ENCODE peak calls at places on chromosome 16, in four cellular contexts. One of them, this sample, is unnamed.

GRCh38 chr16:29862884-29863668 is at the start of gene CDIPT:
- DNase-seq in heart right ventricle: peak
- DNase-seq in IMR-90: peak
- DNase-seq in brain microvascular endothelial cell: peak
- DNase-seq in this sample: peak

GRCh38 chr16:1009358-1010150 is 28.0 kb downstream of the SOX8 start:
- DNase-seq in heart right ventricle: no peak
- DNase-seq in brain microvascular endothelial cell: no peak
- DNase-seq in IMR-90: no peak
- DNase-seq in this sample: no peak

GRCh38 chr16:81424761-81425160 is 19.8 kb upstream of the CMIP start:
- DNase-seq in IMR-90: peak
- DNase-seq in brain microvascular endothelial cell: no peak
- DNase-seq in heart right ventricle: no peak
- DNase-seq in this sample: no peak

GRCh38 chr16:27235938-27236245 is 32.6 kb downstream of the KDM8 start:
- DNase-seq in heart right ventricle: no peak
- DNase-seq in IMR-90: no peak
- DNase-seq in brain microvascular endothelial cell: no peak
- DNase-seq in this sample: no peak

GRCh38 chr16:31117384-31118222 is at the start of gene KAT8:
- DNase-seq in brain microvascular endothelial cell: peak
- DNase-seq in heart right ventricle: peak
- DNase-seq in IMR-90: peak
- DNase-seq in this sample: peak

GRCh38 chr16:68093816-68094613 is 8.8 kb downstream of the NFATC3 start:
- DNase-seq in IMR-90: peak
- DNase-seq in brain microvascular endothelial cell: no peak
- DNase-seq in heart right ventricle: no peak
- DNase-seq in this sample: peak

GRCh38 chr16:23501291-23501690 is 9.0 kb downstream of the GGA2 start:
- DNase-seq in heart right ventricle: no peak
- DNase-seq in brain microvascular endothelial cell: no peak
- DNase-seq in IMR-90: no peak
- DNase-seq in this sample: no peak

GRCh38 chr16:166375-167116 is 768 bp downstream of the HBM start:
- DNase-seq in brain microvascular endothelial cell: no peak
- DNase-seq in heart right ventricle: no peak
- DNase-seq in IMR-90: no peak
- DNase-seq in this sample: no peak

GRCh38 chr16:4307215-4308037 is 8.4 kb upstream of the GLIS2 start:
- DNase-seq in brain microvascular endothelial cell: peak
- DNase-seq in IMR-90: peak
- DNase-seq in heart right ventricle: peak
- DNase-seq in this sample: peak

GRCh38 chr16:59849716-59850115 is 1115.6 kb upstream of the GOT2 start:
- DNase-seq in brain microvascular endothelial cell: no peak
- DNase-seq in IMR-90: no peak
- DNase-seq in heart right ventricle: no peak
- DNase-seq in this sample: no peak

GRCh38 chr16:1019934-1020305 is 38.4 kb downstream of the SOX8 start:
- DNase-seq in brain microvascular endothelial cell: no peak
- DNase-seq in IMR-90: no peak
- DNase-seq in heart right ventricle: no peak
- DNase-seq in this sample: peak

GRCh38 chr16:77637939-77638338 is 84.4 kb upstream of the NUDT7 start:
- DNase-seq in brain microvascular endothelial cell: no peak
- DNase-seq in heart right ventricle: no peak
- DNase-seq in IMR-90: no peak
- DNase-seq in this sample: no peak

GRCh38 chr16:86252596-86252995 is 257.7 kb upstream of the FOXF1 start:
- DNase-seq in heart right ventricle: no peak
- DNase-seq in IMR-90: peak
- DNase-seq in brain microvascular endothelial cell: no peak
- DNase-seq in this sample: peak

GRCh38 chr16:10519929-10520868 is 60.2 kb downstream of the EMP2 start:
- DNase-seq in heart right ventricle: no peak
- DNase-seq in brain microvascular endothelial cell: no peak
- DNase-seq in IMR-90: no peak
- DNase-seq in this sample: no peak

GRCh38 chr16:70764632-70765031 is 36.3 kb downstream of the VAC14 start:
- DNase-seq in IMR-90: no peak
- DNase-seq in brain microvascular endothelial cell: no peak
- DNase-seq in heart right ventricle: no peak
- DNase-seq in this sample: no peak

GRCh38 chr16:22861585-22861984 is 47.6 kb downstream of the HS3ST2 start:
- DNase-seq in IMR-90: no peak
- DNase-seq in heart right ventricle: no peak
- DNase-seq in brain microvascular endothelial cell: no peak
- DNase-seq in this sample: no peak

GRCh38 chr16:29710227-29711219 is 31.5 kb downstream of the QPRT start:
- DNase-seq in IMR-90: peak
- DNase-seq in heart right ventricle: peak
- DNase-seq in brain microvascular endothelial cell: peak
- DNase-seq in this sample: peak

GRCh38 chr16:56307534-56307873 is 116.2 kb downstream of the GNAO1 start:
- DNase-seq in IMR-90: no peak
- DNase-seq in heart right ventricle: no peak
- DNase-seq in brain microvascular endothelial cell: no peak
- DNase-seq in this sample: no peak

GRCh38 chr16:87212026-87212425 is 105.2 kb downstream of the C16orf95 start:
- DNase-seq in brain microvascular endothelial cell: peak
- DNase-seq in IMR-90: peak
- DNase-seq in heart right ventricle: no peak
- DNase-seq in this sample: peak

GRCh38 chr16:67936124-67936875 is at the start of gene PSMB10:
- DNase-seq in brain microvascular endothelial cell: peak
- DNase-seq in IMR-90: peak
- DNase-seq in heart right ventricle: peak
- DNase-seq in this sample: peak

GRCh38 chr16:29989111-29989858 is 6.1 kb downstream of the HIRIP3 start:
- DNase-seq in IMR-90: no peak
- DNase-seq in heart right ventricle: no peak
- DNase-seq in brain microvascular endothelial cell: no peak
- DNase-seq in this sample: no peak

GRCh38 chr16:81537721-81538561 is 93.3 kb downstream of the CMIP start:
- DNase-seq in heart right ventricle: no peak
- DNase-seq in brain microvascular endothelial cell: peak
- DNase-seq in IMR-90: no peak
- DNase-seq in this sample: no peak

GRCh38 chr16:85392756-85393673 is 220.1 kb upstream of the GSE1 start:
- DNase-seq in brain microvascular endothelial cell: no peak
- DNase-seq in heart right ventricle: no peak
- DNase-seq in IMR-90: no peak
- DNase-seq in this sample: no peak

GRCh38 chr16:68339214-68339613 is 28.4 kb downstream of the PRMT7 start:
- DNase-seq in brain microvascular endothelial cell: no peak
- DNase-seq in IMR-90: no peak
- DNase-seq in heart right ventricle: no peak
- DNase-seq in this sample: no peak

GRCh38 chr16:48629016-48629415 is 19.0 kb upstream of the N4BP1 start:
- DNase-seq in IMR-90: no peak
- DNase-seq in heart right ventricle: no peak
- DNase-seq in brain microvascular endothelial cell: no peak
- DNase-seq in this sample: no peak

GRCh38 chr16:28316056-28316455 is 23.7 kb downstream of the SBK1 start:
- DNase-seq in IMR-90: no peak
- DNase-seq in brain microvascular endothelial cell: no peak
- DNase-seq in heart right ventricle: no peak
- DNase-seq in this sample: no peak

GRCh38 chr16:68216240-68216639 is 19.7 kb downstream of the ESRP2 start:
- DNase-seq in brain microvascular endothelial cell: no peak
- DNase-seq in IMR-90: no peak
- DNase-seq in heart right ventricle: no peak
- DNase-seq in this sample: no peak

GRCh38 chr16:22915003-22915402 is 101.0 kb downstream of the HS3ST2 start:
- DNase-seq in brain microvascular endothelial cell: no peak
- DNase-seq in heart right ventricle: no peak
- DNase-seq in IMR-90: no peak
- DNase-seq in this sample: no peak

GRCh38 chr16:67563708-67564468 is 1.6 kb downstream of the CTCF start:
- DNase-seq in brain microvascular endothelial cell: peak
- DNase-seq in heart right ventricle: peak
- DNase-seq in IMR-90: peak
- DNase-seq in this sample: peak

GRCh38 chr16:47143677-47144558 is at the start of gene NETO2:
- DNase-seq in brain microvascular endothelial cell: peak
- DNase-seq in heart right ventricle: peak
- DNase-seq in IMR-90: peak
- DNase-seq in this sample: peak

GRCh38 chr16:28534542-28535373 is 4.0 kb downstream of the NUPR1 start:
- DNase-seq in heart right ventricle: no peak
- DNase-seq in IMR-90: no peak
- DNase-seq in brain microvascular endothelial cell: no peak
- DNase-seq in this sample: peak

GRCh38 chr16:8751481-8752311 is 45.7 kb downstream of the TMEM186 start:
- DNase-seq in heart right ventricle: no peak
- DNase-seq in brain microvascular endothelial cell: peak
- DNase-seq in IMR-90: peak
- DNase-seq in this sample: peak

GRCh38 chr16:5918553-5919127 is 821.0 kb upstream of the EEF2KMT start:
- DNase-seq in brain microvascular endothelial cell: no peak
- DNase-seq in heart right ventricle: no peak
- DNase-seq in IMR-90: no peak
- DNase-seq in this sample: no peak

GRCh38 chr16:56199164-56199563 is 7.9 kb downstream of the GNAO1 start:
- DNase-seq in brain microvascular endothelial cell: no peak
- DNase-seq in IMR-90: no peak
- DNase-seq in heart right ventricle: no peak
- DNase-seq in this sample: no peak

GRCh38 chr16:1494711-1495110 is 1.6 kb downstream of the TELO2 start:
- DNase-seq in heart right ventricle: peak
- DNase-seq in brain microvascular endothelial cell: no peak
- DNase-seq in IMR-90: peak
- DNase-seq in this sample: peak

GRCh38 chr16:71855937-71856662 is 10.3 kb downstream of the ATXN1L start:
- DNase-seq in heart right ventricle: no peak
- DNase-seq in brain microvascular endothelial cell: no peak
- DNase-seq in IMR-90: no peak
- DNase-seq in this sample: peak

GRCh38 chr16:83513006-83513755 is 294.6 kb upstream of the HSBP1 start:
- DNase-seq in IMR-90: peak
- DNase-seq in brain microvascular endothelial cell: peak
- DNase-seq in heart right ventricle: no peak
- DNase-seq in this sample: peak

GRCh38 chr16:21158208-21159110 is at the start of gene LDAF1:
- DNase-seq in heart right ventricle: peak
- DNase-seq in IMR-90: peak
- DNase-seq in brain microvascular endothelial cell: peak
- DNase-seq in this sample: peak

GRCh38 chr16:52265446-52265861 is 281.5 kb downstream of the TOX3 start:
- DNase-seq in IMR-90: no peak
- DNase-seq in heart right ventricle: no peak
- DNase-seq in brain microvascular endothelial cell: no peak
- DNase-seq in this sample: no peak

GRCh38 chr16:17939723-17940122 is 396.8 kb downstream of the NPIPA8 start:
- DNase-seq in brain microvascular endothelial cell: no peak
- DNase-seq in heart right ventricle: no peak
- DNase-seq in IMR-90: no peak
- DNase-seq in this sample: no peak

GRCh38 chr16:2813661-2814288 is 3.3 kb upstream of the PRSS21 start:
- DNase-seq in heart right ventricle: no peak
- DNase-seq in IMR-90: no peak
- DNase-seq in brain microvascular endothelial cell: no peak
- DNase-seq in this sample: no peak
- H3K4me3 ChIP-seq in heart right ventricle: no peak
- H3K4me3 ChIP-seq in IMR-90: no peak
- H3K4me3 ChIP-seq in brain microvascular endothelial cell: no peak
- H3K4me3 ChIP-seq in this sample: no peak

DNA sequence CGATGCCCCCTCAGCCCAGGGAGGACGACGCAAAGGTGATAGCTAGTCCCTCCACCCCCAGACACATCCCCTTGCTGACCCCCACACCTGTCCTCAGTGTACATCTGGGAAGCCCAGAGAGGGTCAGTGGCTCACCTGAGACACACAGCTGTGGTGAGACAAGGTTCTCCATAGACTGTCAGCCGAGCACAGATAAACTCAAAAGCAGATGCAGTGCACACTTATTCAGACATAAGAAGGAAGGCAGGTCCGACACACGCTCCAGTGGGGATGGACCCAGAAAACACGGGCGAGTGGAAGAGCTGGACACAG is 19.6 kb downstream of the CBFA2T3 start:
- DNase-seq in heart right ventricle: no peak
- DNase-seq in IMR-90: no peak
- DNase-seq in brain microvascular endothelial cell: no peak
- DNase-seq in this sample: no peak
- H3K4me3 ChIP-seq in heart right ventricle: no peak
- H3K4me3 ChIP-seq in IMR-90: no peak
- H3K4me3 ChIP-seq in brain microvascular endothelial cell: no peak
- H3K4me3 ChIP-seq in this sample: no peak

DNA sequence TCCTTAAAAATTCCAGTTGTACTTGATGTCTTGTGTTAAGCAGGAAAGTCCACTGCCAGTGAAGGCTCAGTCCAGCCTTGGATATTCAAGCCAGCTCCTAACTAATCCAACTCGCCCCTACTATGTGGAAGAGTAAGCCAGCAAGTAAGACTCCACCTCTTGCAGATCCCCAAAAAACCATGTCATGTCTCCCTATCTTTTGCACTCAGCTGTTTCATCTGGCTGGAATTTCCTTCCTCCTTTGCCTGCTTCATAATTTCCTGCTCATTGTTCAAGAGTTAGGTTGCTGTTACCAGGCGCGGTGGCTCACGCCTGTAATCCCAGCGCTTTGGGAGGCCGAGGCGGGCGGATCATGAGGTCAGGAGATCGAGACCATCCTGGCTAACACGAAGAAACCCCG is 37.8 kb downstream of the RBBP6 start:
- DNase-seq in IMR-90: peak
- DNase-seq in heart right ventricle: no peak
- DNase-seq in brain microvascular endothelial cell: peak
- DNase-seq in this sample: no peak
- H3K4me3 ChIP-seq in IMR-90: no peak
- H3K4me3 ChIP-seq in heart right ventricle: no peak
- H3K4me3 ChIP-seq in brain microvascular endothelial cell: no peak
- H3K4me3 ChIP-seq in this sample: no peak

DNA sequence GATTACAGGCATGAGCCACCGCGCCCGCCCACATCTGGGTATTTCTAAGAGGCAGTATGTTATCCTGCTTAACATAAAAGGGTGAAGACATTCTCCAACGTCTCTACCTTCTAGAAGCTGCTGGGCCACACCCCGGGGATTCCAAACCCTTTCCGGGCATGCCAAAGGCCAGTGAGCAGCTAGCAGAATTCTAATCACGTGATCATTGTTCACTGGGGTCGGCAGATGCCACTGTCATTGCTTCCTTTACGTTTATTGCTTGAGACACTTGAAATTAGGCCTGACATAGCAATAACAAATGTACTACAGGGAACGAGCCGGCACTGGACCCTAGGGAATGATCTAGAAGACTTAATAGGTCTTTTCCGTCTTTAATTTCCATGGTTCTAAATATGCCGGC is 141.2 kb upstream of the ZFHX3 start:
- DNase-seq in heart right ventricle: no peak
- DNase-seq in IMR-90: no peak
- DNase-seq in brain microvascular endothelial cell: no peak
- DNase-seq in this sample: no peak
- H3K4me3 ChIP-seq in heart right ventricle: no peak
- H3K4me3 ChIP-seq in IMR-90: no peak
- H3K4me3 ChIP-seq in brain microvascular endothelial cell: no peak
- H3K4me3 ChIP-seq in this sample: no peak

This sample was measured in foreskin fibroblast.